ENCODE peak calls at places on chromosomes 1 and 21, in seven cellular contexts. E is IMR-90, Q is mesendoderm, Y is H1, H is trophoblast cell, C is H9, O is mesenchymal stem cell. T is an unnamed sample.

GRCh38 chr1:162035241-162035640 is 11.6 kb upstream of the OLFML2B start:
- DNase-seq in C (no peak), E (no peak), O (no peak), H (peak; percentile 21), Q (peak; percentile 29), Y (no peak), T (no peak)

GRCh38 chr1:201888282-201889033 is at the start of gene SHISA4:
- DNase-seq in Y (no peak), C (peak; percentile 81), E (peak; percentile 29), Q (no peak), O (peak; percentile 73), H (peak; percentile 53), T (peak; percentile 23)

GRCh38 chr1:168520832-168521231 is 23.0 kb downstream of the XCL2 start:
- DNase-seq in Y (no peak), O (no peak), Q (no peak), E (no peak), H (no peak), C (no peak), T (no peak)

GRCh38 chr1:93194231-93194630 is 13.7 kb downstream of the CCDC18 start:
- DNase-seq in E (no peak), Y (no peak), H (no peak), C (no peak), O (no peak), Q (no peak), T (no peak)

GRCh38 chr1:8239039-8239305 is 78.9 kb upstream of the SLC45A1 start:
- DNase-seq in E (peak; percentile 58), O (peak; percentile 60), C (peak; percentile 48), Y (no peak), Q (peak; percentile 87), H (peak; percentile 94), T (no peak)

GRCh38 chr1:71667224-71667623 is 586.4 kb upstream of the ZRANB2 start:
- DNase-seq in Q (no peak), H (peak; percentile 8), Y (no peak), E (peak; percentile 25), O (no peak), C (no peak), T (no peak)

GRCh38 chr1:247332901-247333361 is 1.3 kb upstream of the ZNF496 start:
- DNase-seq in Y (no peak), E (peak; percentile 30), Q (peak; percentile 41), O (peak; percentile 53), C (no peak), H (peak; percentile 32), T (no peak)

GRCh38 chr1:187443939-187444338 is 615.2 kb downstream of the PLA2G4A start:
- DNase-seq in E (no peak), Y (no peak), H (no peak), Q (no peak), O (no peak), C (no peak), T (no peak)

GRCh38 chr1:178091986-178092745 is 1.7 kb upstream of the RASAL2 start:
- DNase-seq in Q (peak; percentile 51), C (no peak), H (peak; percentile 84), O (peak; percentile 27), Y (no peak), E (peak; percentile 66), T (no peak)

GRCh38 chr21:29671728-29672127 is 268.1 kb downstream of the GRIK1 start:
- DNase-seq in Q (peak; percentile 6), O (no peak), E (no peak), C (no peak), Y (no peak), H (no peak), T (no peak)

GRCh38 chr1:44659566-44659965 is 14.7 kb downstream of the TMEM53 start:
- DNase-seq in E (no peak), O (no peak), Y (no peak), C (no peak), Q (no peak), H (no peak), T (no peak)

GRCh38 chr1:44592208-44593145 is 81.8 kb downstream of the TMEM53 start:
- DNase-seq in O (no peak), Q (peak; percentile 26), H (no peak), E (no peak), C (peak; percentile 69), Y (no peak), T (no peak)

GRCh38 chr1:206544562-206545257 is 37.4 kb downstream of the RASSF5 start:
- DNase-seq in C (peak; percentile 92), Q (peak; percentile 88), E (peak; percentile 31), H (peak; percentile 76), O (peak; percentile 61), Y (peak; percentile 50), T (peak; percentile 80)

GRCh38 chr1:200130552-200130951 is 103.0 kb downstream of the NR5A2 start:
- DNase-seq in E (peak; percentile 24), O (no peak), C (no peak), H (no peak), Q (no peak), Y (no peak), T (no peak)

GRCh38 chr1:41407666-41408252 is 46.5 kb downstream of the FOXO6 start:
- DNase-seq in H (no peak), Y (no peak), C (no peak), O (no peak), Q (no peak), E (no peak), T (no peak)

GRCh38 chr21:35475768-35476167 is 426.7 kb upstream of the RUNX1 start:
- DNase-seq in C (no peak), Q (no peak), E (peak; percentile 75), Y (no peak), O (peak; percentile 77), H (peak; percentile 24), T (no peak)

GRCh38 chr1:96519851-96520281 is 201.7 kb upstream of the PTBP2 start:
- DNase-seq in C (peak; percentile 45), Q (peak; percentile 52), H (no peak), E (no peak), Y (no peak), O (peak; percentile 10), T (peak; percentile 51)

GRCh38 chr1:165129568-165130164 is 226.8 kb downstream of the LMX1A start:
- DNase-seq in C (peak; percentile 89), H (peak; percentile 79), O (peak; percentile 18), Q (peak; percentile 90), E (peak; percentile 9), Y (peak; percentile 53), T (peak; percentile 82)

GRCh38 chr1:235943581-235944114 is 76.9 kb upstream of the LYST start:
- DNase-seq in O (peak; percentile 98), E (peak; percentile 100), C (no peak), Y (no peak), Q (no peak), H (peak; percentile 37), T (no peak)

GRCh38 chr1:153548722-153549695 is at the start of gene S100A3:
- DNase-seq in Q (no peak), H (peak; percentile 77), O (peak; percentile 97), C (peak; percentile 25), E (peak; percentile 91), Y (no peak), T (no peak)

GRCh38 chr1:228691926-228692325 is 43.4 kb upstream of the RHOU start:
- DNase-seq in Q (peak; percentile 69), C (no peak), H (peak; percentile 87), Y (no peak), O (peak; percentile 39), E (peak; percentile 33), T (no peak)

GRCh38 chr1:28112388-28113311 is 24.2 kb upstream of the EYA3 start:
- DNase-seq in Y (no peak), Q (peak; percentile 67), C (peak; percentile 49), H (peak; percentile 58), O (peak; percentile 84), E (peak; percentile 93), T (no peak)

GRCh38 chr1:13597166-13597565 is 13.5 kb downstream of the PDPN start:
- DNase-seq in E (no peak), H (no peak), Y (no peak), C (no peak), O (peak; percentile 64), Q (no peak), T (no peak)
- H2BK5ac ChIP-seq in E (no peak overlapping the region), H (no peak overlapping the region), Y (no peak overlapping the region), C (no peak overlapping the region), O (no peak overlapping the region), Q (no peak overlapping the region), T (no peak overlapping the region)

DNA sequence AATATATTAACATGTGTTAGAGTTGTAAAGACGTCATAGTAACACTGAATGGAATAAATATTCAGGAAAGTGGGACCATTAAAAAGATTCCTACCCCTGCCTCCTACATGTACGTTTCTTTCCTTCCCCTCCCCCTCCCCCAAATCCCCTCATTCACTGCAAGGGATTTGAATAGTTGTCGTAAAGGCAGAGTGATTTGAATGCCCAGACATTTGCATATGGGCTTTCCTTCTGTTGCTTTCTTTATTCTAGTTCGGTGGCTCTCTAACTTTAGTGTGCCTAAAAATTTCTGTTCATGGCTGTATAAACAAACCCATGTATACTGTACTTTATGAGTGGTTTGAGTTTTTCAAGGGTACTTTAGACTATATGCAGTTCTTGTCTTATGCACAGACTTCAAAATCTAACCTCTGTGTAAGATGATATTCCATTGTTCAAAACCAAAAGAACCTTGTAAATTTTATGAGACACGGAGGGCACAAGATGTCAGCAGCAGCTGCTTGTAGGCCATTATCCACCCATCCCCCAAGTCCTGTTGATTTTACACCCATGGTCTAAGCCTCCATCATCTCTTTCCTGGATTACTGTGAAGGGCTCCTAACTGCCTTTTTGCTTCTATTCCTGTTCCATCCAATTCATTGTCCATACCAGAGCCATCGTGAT is 107.0 kb upstream of the POU3F1 start:
- DNase-seq in C (no peak), H (no peak), O (no peak), Y (no peak), E (no peak), Q (no peak), T (no peak)
- H2BK5ac ChIP-seq in C (no peak overlapping the region), H (no peak overlapping the region), O (no peak overlapping the region), Y (no peak overlapping the region), E (no peak overlapping the region), Q (no peak overlapping the region), T (no peak overlapping the region)

DNA sequence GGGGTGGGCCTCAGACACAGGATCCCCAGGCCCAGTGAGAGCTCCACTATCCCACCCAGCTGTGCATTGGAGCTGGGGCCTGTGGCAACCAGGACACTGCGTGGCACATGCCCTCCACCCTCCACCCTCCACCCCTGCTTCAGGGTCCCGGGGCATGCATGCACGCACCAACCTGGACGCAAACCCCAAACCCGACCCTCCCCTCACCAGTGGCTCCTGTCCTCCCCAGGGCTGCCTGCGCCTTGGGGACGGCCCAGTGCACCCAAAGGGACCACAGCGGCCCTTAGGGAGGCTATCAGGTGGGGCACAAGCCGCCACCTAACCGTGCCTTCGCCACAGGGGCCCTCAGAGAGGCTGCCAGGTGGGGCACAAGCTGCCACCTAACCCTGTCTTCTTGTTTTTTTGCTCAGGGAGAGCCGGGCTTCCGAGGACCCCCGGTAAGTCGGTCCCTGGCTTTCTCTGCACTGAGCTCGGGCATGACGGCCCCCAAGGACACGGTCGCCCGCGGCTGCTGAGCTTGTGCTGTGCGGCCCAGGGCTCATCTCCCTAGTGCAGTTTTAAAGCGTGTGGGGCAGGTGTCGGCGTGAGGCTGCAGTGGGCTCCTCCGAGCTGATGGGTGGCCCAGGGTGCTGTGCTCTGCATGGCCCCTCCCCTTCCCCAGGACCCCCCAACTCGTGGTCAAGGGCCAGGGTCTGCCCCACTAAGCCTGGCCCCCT is 47.9 kb downstream of the SLC19A1 start:
- DNase-seq in Y (no peak), C (no peak), O (no peak), E (no peak), Q (no peak), H (no peak), T (no peak)
- H2BK5ac ChIP-seq in Y (no peak overlapping the region), C (no peak overlapping the region), O (no peak overlapping the region), E (no peak overlapping the region), Q (no peak overlapping the region), H (no peak overlapping the region), T (no peak overlapping the region)

DNA sequence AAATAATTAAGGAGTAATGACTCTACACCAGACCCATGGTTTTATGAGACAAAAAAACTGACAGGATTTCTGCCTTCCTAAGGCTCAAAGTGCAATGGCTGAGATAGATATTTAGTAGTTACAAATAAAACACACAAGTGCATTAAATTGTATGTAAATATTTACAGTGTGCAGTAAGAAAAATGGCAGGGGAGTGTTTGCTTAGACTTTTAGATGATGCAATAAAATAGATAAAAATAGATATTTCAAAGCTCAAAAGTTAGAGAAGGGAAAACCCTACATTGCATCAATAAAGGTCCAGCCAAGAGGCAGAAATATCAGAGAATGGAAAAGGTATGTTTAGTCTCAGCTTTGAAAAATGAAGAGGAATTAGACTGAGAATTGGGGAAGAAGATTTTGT is 226.3 kb upstream of the FGGY start:
- DNase-seq in E (peak; percentile 13), H (no peak), Q (no peak), Y (no peak), C (no peak), O (peak; percentile 68), T (no peak)
- H2BK5ac ChIP-seq in E (no peak overlapping the region), H (no peak overlapping the region), Q (no peak overlapping the region), Y (no peak overlapping the region), C (no peak overlapping the region), O (no peak overlapping the region), T (no peak overlapping the region)

T was measured in neuronal stem cell.